ENCODE peak calls at places on chromosomes 1 and 21, in ten cellular contexts. M, Y, C, E, Z, R, G, V, T and J are unnamed samples.

GRCh38 chr1:209584186-209584776 is 767 bp downstream of the CAMK1G start:
- DNase-seq in M (no peak), Y (no peak), C (no peak), E (no peak), Z (no peak), R (no peak), G (no peak), V (peak), T (no peak), J (no peak)

GRCh38 chr21:41584603-41585176 is 76.7 kb upstream of the TMPRSS2 start:
- DNase-seq in M (no peak), Y (no peak), C (no peak), E (no peak), Z (no peak), R (peak), G (no peak), V (peak), T (no peak), J (no peak)

GRCh38 chr1:100643430-100644196 is 75.9 kb upstream of the VCAM1 start:
- DNase-seq in M (no peak), Y (peak), C (no peak), E (no peak), Z (no peak), R (no peak), G (no peak), V (no peak), T (no peak), J (no peak)

GRCh38 chr1:61053712-61054608 is 28.4 kb upstream of the NFIA start:
- DNase-seq in M (peak), Y (peak), C (peak), E (no peak), Z (no peak), R (peak), G (no peak), V (no peak), T (no peak), J (no peak)

GRCh38 chr1:220887202-220887867 is 8.1 kb downstream of the HLX start:
- DNase-seq in M (peak), Y (no peak), C (peak), E (no peak), Z (no peak), R (no peak), G (no peak), V (no peak), T (no peak), J (no peak)

GRCh38 chr1:15885701-15886612 is 38.5 kb downstream of the SPEN start:
- DNase-seq in M (peak), Y (peak), C (peak), E (peak), Z (peak), R (peak), G (peak), V (peak), T (peak), J (peak)

GRCh38 chr1:46246548-46247432 is 773 bp upstream of the RAD54L start:
- DNase-seq in M (peak), Y (peak), C (peak), E (no peak), Z (peak), R (no peak), G (peak), V (no peak), T (no peak), J (peak)

GRCh38 chr1:195053478-195053877 is 1554.8 kb downstream of the KCNT2 start:
- DNase-seq in M (no peak), Y (no peak), C (no peak), E (no peak), Z (no peak), R (no peak), G (no peak), V (no peak), T (no peak), J (no peak)

GRCh38 chr1:233599542-233600073 is 14.3 kb upstream of the KCNK1 start:
- DNase-seq in M (no peak), Y (no peak), C (no peak), E (no peak), Z (no peak), R (no peak), G (no peak), V (no peak), T (no peak), J (no peak)

GRCh38 chr1:183278736-183279591 is 92.9 kb downstream of the LAMC2 start:
- DNase-seq in M (no peak), Y (peak), C (no peak), E (no peak), Z (peak), R (no peak), G (no peak), V (no peak), T (no peak), J (no peak)

GRCh38 chr1:2412773-2413494 is 570 bp upstream of the PEX10 start:
- DNase-seq in M (peak), Y (peak), C (no peak), E (no peak), Z (no peak), R (no peak), G (peak), V (peak), T (no peak), J (no peak)

GRCh38 chr1:39835935-39836594 is 47.2 kb downstream of the TRIT1 start:
- DNase-seq in M (no peak), Y (no peak), C (no peak), E (no peak), Z (no peak), R (no peak), G (no peak), V (no peak), T (no peak), J (no peak)

GRCh38 chr21:37984416-37984815 is 68.2 kb upstream of the KCNJ6 start:
- DNase-seq in M (no peak), Y (no peak), C (no peak), E (no peak), Z (no peak), R (no peak), G (no peak), V (no peak), T (no peak), J (no peak)

GRCh38 chr1:76101534-76101933 is 27.0 kb downstream of the ST6GALNAC3 start:
- DNase-seq in M (no peak), Y (no peak), C (no peak), E (no peak), Z (no peak), R (no peak), G (no peak), V (no peak), T (no peak), J (no peak)

GRCh38 chr1:76093931-76094330 is 19.4 kb downstream of the ST6GALNAC3 start:
- DNase-seq in M (no peak), Y (no peak), C (no peak), E (no peak), Z (no peak), R (no peak), G (no peak), V (no peak), T (no peak), J (no peak)

GRCh38 chr1:76090284-76091180 is 16.0 kb downstream of the ST6GALNAC3 start:
- DNase-seq in M (no peak), Y (no peak), C (no peak), E (no peak), Z (no peak), R (no peak), G (no peak), V (no peak), T (no peak), J (no peak)

GRCh38 chr1:76095800-76096199 is 21.3 kb downstream of the ST6GALNAC3 start:
- DNase-seq in M (no peak), Y (no peak), C (peak), E (no peak), Z (no peak), R (no peak), G (no peak), V (no peak), T (no peak), J (no peak)
- TF ChIP-seq CTCF in M (no peak), Y (no peak), C (no peak), E (no peak), Z (no peak), R (no peak), G (no peak), V (no peak), T (no peak), J (no peak)

GRCh38 chr1:181010789-181011188 is 11.9 kb downstream of the STX6 start:
- DNase-seq in M (no peak), Y (peak), C (no peak), E (no peak), Z (peak), R (no peak), G (no peak), V (no peak), T (no peak), J (no peak)
- TF ChIP-seq CTCF in M (no peak), Y (no peak), C (no peak), E (no peak), Z (no peak), R (no peak), G (no peak), V (no peak), T (no peak), J (no peak)

GRCh38 chr1:178910023-178910422 is 39.1 kb upstream of the ANGPTL1 start:
- DNase-seq in M (no peak), Y (no peak), C (no peak), E (no peak), Z (no peak), R (no peak), G (no peak), V (no peak), T (no peak), J (no peak)
- TF ChIP-seq CTCF in M (no peak), Y (no peak), C (no peak), E (no peak), Z (no peak), R (no peak), G (no peak), V (no peak), T (no peak), J (no peak)

GRCh38 chr1:40939320-40940059 is 40.0 kb upstream of the CTPS1 start:
- DNase-seq in M (peak), Y (peak), C (no peak), E (no peak), Z (no peak), R (no peak), G (no peak), V (no peak), T (peak), J (no peak)
- TF ChIP-seq CTCF in M (no peak), Y (no peak), C (no peak), E (no peak), Z (no peak), R (no peak), G (no peak), V (no peak), T (no peak), J (no peak)